ENCODE peak calls at places on chromosomes 11 and 22, in four cellular contexts. One of them, this sample, is unnamed.

GRCh38 chr22:35900483-35901168 is 128.0 kb downstream of the RBFOX2 start:
- DNase-seq in heart right ventricle: no peak
- DNase-seq in PC-9: peak; percentile 48
- DNase-seq in tibial nerve: no peak
- DNase-seq in this sample: no peak

GRCh38 chr11:23112987-23113886 is 253.0 kb upstream of the CCDC179 start:
- DNase-seq in heart right ventricle: no peak
- DNase-seq in PC-9: peak; percentile 38
- DNase-seq in tibial nerve: no peak
- DNase-seq in this sample: peak; percentile 34

GRCh38 chr22:31089101-31090100 is 8.3 kb downstream of the SMTN start:
- DNase-seq in heart right ventricle: peak; percentile 5
- DNase-seq in PC-9: no peak
- DNase-seq in tibial nerve: no peak
- DNase-seq in this sample: peak; percentile 54

GRCh38 chr11:135008412-135008811 is 596.4 kb upstream of the B3GAT1 start:
- DNase-seq in heart right ventricle: no peak
- DNase-seq in PC-9: no peak
- DNase-seq in tibial nerve: no peak
- DNase-seq in this sample: no peak

GRCh38 chr22:26921726-26922125 is 264.3 kb downstream of the MIAT start:
- DNase-seq in heart right ventricle: no peak
- DNase-seq in PC-9: no peak
- DNase-seq in tibial nerve: no peak
- DNase-seq in this sample: no peak

GRCh38 chr11:128942807-128943430 is at the start of gene TP53AIP1:
- DNase-seq in heart right ventricle: no peak
- DNase-seq in PC-9: no peak
- DNase-seq in tibial nerve: no peak
- DNase-seq in this sample: no peak

GRCh38 chr11:77100166-77101042 is 2.2 kb upstream of the OMP start:
- DNase-seq in heart right ventricle: no peak
- DNase-seq in PC-9: no peak
- DNase-seq in tibial nerve: no peak
- DNase-seq in this sample: no peak

GRCh38 chr11:65967329-65967934 is 5.9 kb downstream of the SART1 start:
- DNase-seq in heart right ventricle: no peak
- DNase-seq in PC-9: no peak
- DNase-seq in tibial nerve: no peak
- DNase-seq in this sample: no peak

GRCh38 chr11:110710520-110711381 is 1.5 kb downstream of the ARHGAP20 start:
- DNase-seq in heart right ventricle: peak; percentile 22
- DNase-seq in PC-9: no peak
- DNase-seq in tibial nerve: peak; percentile 29
- DNase-seq in this sample: peak; percentile 81

DNA sequence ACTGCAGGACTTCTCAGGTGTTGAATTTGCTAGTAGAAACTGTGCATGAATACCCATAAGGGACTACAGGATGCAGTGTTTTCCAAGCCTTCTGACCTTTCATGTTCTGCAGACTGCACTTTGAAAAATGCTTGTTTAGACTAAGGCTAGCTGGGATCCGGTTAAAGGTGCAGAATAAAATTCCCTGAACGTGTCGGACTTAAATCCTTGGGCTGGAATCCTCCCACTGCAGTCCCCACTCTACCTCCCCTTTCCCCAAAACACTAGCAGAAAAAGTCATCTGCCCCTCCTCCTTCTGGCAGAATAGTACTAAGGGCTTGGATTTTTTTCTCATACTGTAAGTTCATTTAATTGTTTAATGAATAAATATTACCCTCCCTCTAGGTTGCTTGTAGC is 560 bp upstream of the AMPD3 start:
- DNase-seq in heart right ventricle: no peak
- DNase-seq in PC-9: no peak
- DNase-seq in tibial nerve: no peak
- DNase-seq in this sample: no peak
- H3K27ac ChIP-seq in heart right ventricle: no peak overlapping the region
- H3K27ac ChIP-seq in PC-9: peak overlapping the region; percentile 79
- H3K27ac ChIP-seq in tibial nerve: no peak overlapping the region
- H3K27ac ChIP-seq in this sample: no peak overlapping the region

GRCh38 chr22:42432020-42432596 is at the start of gene NFAM1:
- DNase-seq in heart right ventricle: no peak
- DNase-seq in PC-9: no peak
- DNase-seq in tibial nerve: no peak
- DNase-seq in this sample: no peak
- H3K4me3 ChIP-seq in heart right ventricle: no peak within 1 kb of the TSS
- H3K4me3 ChIP-seq in PC-9: no peak within 1 kb of the TSS
- H3K4me3 ChIP-seq in tibial nerve: peak within 1 kb of the TSS; percentile 11
- H3K4me3 ChIP-seq in this sample: peak within 1 kb of the TSS; percentile 6

GRCh38 chr11:74269161-74269809 is 42.2 kb downstream of the P4HA3 start:
- DNase-seq in heart right ventricle: no peak
- DNase-seq in PC-9: no peak
- DNase-seq in tibial nerve: no peak
- DNase-seq in this sample: no peak
- TF ChIP-seq CTCF in heart right ventricle: no peak
- TF ChIP-seq CTCF in PC-9: no peak
- TF ChIP-seq CTCF in tibial nerve: no peak
- TF ChIP-seq CTCF in this sample: no peak

DNA sequence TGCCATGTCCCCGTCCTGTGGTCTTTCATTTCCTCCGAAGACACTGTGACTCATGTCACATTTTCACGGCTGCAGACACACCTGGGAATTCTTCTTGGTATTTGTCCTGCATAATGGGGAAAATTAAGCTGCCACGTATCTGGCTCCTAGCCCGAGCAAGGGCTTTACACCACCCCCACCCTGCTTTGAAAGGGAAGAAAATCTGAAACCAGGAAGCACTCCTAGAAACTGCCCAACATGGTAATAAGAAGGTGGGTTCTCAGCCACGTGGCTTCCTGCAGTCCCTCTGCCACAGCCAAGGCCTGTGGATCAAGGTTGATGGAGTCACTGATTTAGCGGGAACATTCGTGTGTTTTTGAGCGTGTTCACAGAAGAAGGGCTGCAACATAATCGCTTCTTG is 291.9 kb downstream of the NTM start:
- DNase-seq in heart right ventricle: no peak
- DNase-seq in PC-9: no peak
- DNase-seq in tibial nerve: no peak
- DNase-seq in this sample: no peak
- H3K27ac ChIP-seq in heart right ventricle: no peak overlapping the region
- H3K27ac ChIP-seq in PC-9: no peak overlapping the region
- H3K27ac ChIP-seq in tibial nerve: peak overlapping the region; percentile 82
- H3K27ac ChIP-seq in this sample: no peak overlapping the region

DNA sequence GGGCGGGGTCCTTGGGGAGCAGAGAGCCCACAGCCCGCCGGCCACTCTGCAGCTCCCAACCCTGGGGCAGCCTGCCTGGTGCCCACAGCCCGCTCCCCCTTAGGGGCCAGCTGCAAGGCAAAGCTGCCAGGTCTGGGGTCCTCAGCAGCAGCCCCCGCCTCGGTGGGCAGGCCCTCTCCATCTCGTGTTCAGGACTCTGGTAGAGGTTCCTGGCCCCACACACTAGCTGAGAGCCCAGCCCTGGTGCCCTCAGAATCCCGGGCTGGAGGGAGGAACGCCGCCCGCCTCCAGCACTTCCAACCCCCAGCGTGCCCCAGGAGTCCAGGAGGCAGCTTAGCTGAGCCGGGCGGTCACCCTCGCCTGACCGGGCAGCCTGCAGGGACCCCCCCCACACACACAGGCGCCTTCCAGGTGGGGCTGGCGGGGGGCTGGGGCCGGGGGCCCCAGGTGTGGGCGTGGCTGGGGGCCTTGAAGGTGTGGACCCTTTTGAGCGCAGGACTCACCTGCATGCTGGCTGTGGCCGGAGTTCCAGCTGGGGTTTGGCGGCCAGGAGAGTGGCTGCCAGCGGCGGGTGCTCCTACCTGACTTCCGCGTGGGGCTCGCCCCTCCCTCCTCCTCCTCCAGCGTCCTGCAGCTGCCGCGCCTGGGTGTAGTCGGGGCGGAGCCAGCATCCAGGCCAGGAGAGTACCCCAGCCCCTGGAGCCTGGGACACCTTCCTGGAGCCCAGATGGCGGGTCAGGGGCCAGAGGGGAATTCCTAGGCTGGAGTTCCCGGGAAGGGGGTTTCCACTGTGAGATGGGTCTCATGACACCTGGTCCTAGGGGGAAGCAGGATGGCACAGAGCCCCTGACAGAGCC is at the start of gene ANO9:
- DNase-seq in heart right ventricle: no peak
- DNase-seq in PC-9: peak; percentile 59
- DNase-seq in tibial nerve: no peak
- DNase-seq in this sample: no peak
- H3K4me3 ChIP-seq in heart right ventricle: no peak within 1 kb of the TSS
- H3K4me3 ChIP-seq in PC-9: peak within 1 kb of the TSS; percentile 56
- H3K4me3 ChIP-seq in tibial nerve: no peak within 1 kb of the TSS
- H3K4me3 ChIP-seq in this sample: no peak within 1 kb of the TSS